ENCODE peak calls at places on chromosomes 4 and X, in eight cellular contexts. M, H, X, B, G, Z, N and K are unnamed samples.

GRCh38 chrX:40314070-40314469 is 216.3 kb upstream of the BCOR start:
- DNase-seq in M (no peak), H (no peak), X (no peak), B (peak), G (no peak), Z (no peak), N (peak), K (peak)

GRCh38 chrX:107766470-107767140 is 9.0 kb downstream of the TSC22D3 start:
- DNase-seq in M (no peak), H (no peak), X (no peak), B (no peak), G (no peak), Z (peak), N (no peak), K (no peak)

GRCh38 chrX:152637649-152638442 is at the start of gene GABRQ:
- DNase-seq in M (no peak), H (no peak), X (no peak), B (peak), G (no peak), Z (peak), N (peak), K (peak)

GRCh38 chrX:134371133-134371532 is 88.8 kb upstream of the HPRT1 start:
- DNase-seq in M (no peak), H (no peak), X (no peak), B (no peak), G (no peak), Z (no peak), N (no peak), K (no peak)

GRCh38 chr4:104416725-104417363 is 77.8 kb downstream of the CXXC4 start:
- DNase-seq in M (no peak), H (no peak), X (no peak), B (no peak), G (no peak), Z (no peak), N (peak), K (no peak)

GRCh38 chr4:168569066-168569908 is 72.4 kb downstream of the PALLD start:
- DNase-seq in M (no peak), H (no peak), X (no peak), B (no peak), G (no peak), Z (peak), N (no peak), K (no peak)

GRCh38 chrX:133265331-133265730 is 47.2 kb upstream of the TFDP3 start:
- DNase-seq in M (no peak), H (no peak), X (no peak), B (peak), G (no peak), Z (peak), N (peak), K (no peak)

GRCh38 chr4:94532016-94532789 is 80.5 kb downstream of the PDLIM5 start:
- DNase-seq in M (no peak), H (peak), X (no peak), B (no peak), G (no peak), Z (peak), N (no peak), K (no peak)

GRCh38 chr4:39441593-39441992 is 17.1 kb downstream of the RPL9 start:
- DNase-seq in M (no peak), H (no peak), X (no peak), B (no peak), G (no peak), Z (no peak), N (no peak), K (no peak)

GRCh38 chr4:98662619-98663225 is 4.3 kb upstream of the TSPAN5 start:
- DNase-seq in M (peak), H (no peak), X (no peak), B (peak), G (peak), Z (peak), N (peak), K (no peak)

GRCh38 chr4:139329665-139330200 is 27.5 kb upstream of the NDUFC1 start:
- DNase-seq in M (no peak), H (no peak), X (no peak), B (no peak), G (no peak), Z (no peak), N (no peak), K (no peak)

GRCh38 chr4:3729885-3730226 is 36.3 kb upstream of the ADRA2C start:
- DNase-seq in M (no peak), H (no peak), X (no peak), B (no peak), G (no peak), Z (no peak), N (no peak), K (no peak)

GRCh38 chrX:94751611-94752010 is 1077.6 kb downstream of the FAM133A start:
- DNase-seq in M (no peak), H (no peak), X (no peak), B (no peak), G (no peak), Z (no peak), N (peak), K (no peak)

GRCh38 chr4:75745721-75746199 is 21.4 kb downstream of the USO1 start:
- DNase-seq in M (no peak), H (no peak), X (no peak), B (no peak), G (no peak), Z (no peak), N (no peak), K (no peak)

GRCh38 chrX:109840585-109840984 is 107.5 kb upstream of the ACSL4 start:
- DNase-seq in M (no peak), H (peak), X (no peak), B (no peak), G (no peak), Z (peak), N (no peak), K (no peak)

GRCh38 chrX:71254092-71254941 is at the start of gene ZMYM3:
- DNase-seq in M (peak), H (peak), X (peak), B (peak), G (peak), Z (peak), N (peak), K (peak)

GRCh38 chr4:182310316-182310715 is 67.1 kb downstream of the TENM3 start:
- DNase-seq in M (no peak), H (no peak), X (no peak), B (no peak), G (no peak), Z (peak), N (no peak), K (no peak)

GRCh38 chrX:121154858-121155404 is 107.5 kb downstream of the GLUD2 start:
- DNase-seq in M (no peak), H (no peak), X (no peak), B (no peak), G (no peak), Z (no peak), N (no peak), K (no peak)

GRCh38 chrX:135304741-135305140 is 4.5 kb upstream of the ETDC start:
- DNase-seq in M (no peak), H (no peak), X (no peak), B (no peak), G (no peak), Z (no peak), N (no peak), K (no peak)

GRCh38 chr4:45770958-45771357 is 352.9 kb downstream of the GABRG1 start:
- DNase-seq in M (no peak), H (no peak), X (no peak), B (no peak), G (no peak), Z (no peak), N (no peak), K (no peak)

GRCh38 chr4:111678908-111679307 is 466.3 kb upstream of the FAM241A start:
- DNase-seq in M (no peak), H (no peak), X (no peak), B (no peak), G (no peak), Z (no peak), N (no peak), K (no peak)

GRCh38 chr4:76989391-76990061 is 40.0 kb downstream of the SEPTIN11 start:
- DNase-seq in M (peak), H (no peak), X (peak), B (no peak), G (peak), Z (no peak), N (no peak), K (no peak)

GRCh38 chr4:72945719-72946336 is 123.7 kb downstream of the COX18 start:
- DNase-seq in M (no peak), H (no peak), X (no peak), B (no peak), G (no peak), Z (no peak), N (peak), K (no peak)

GRCh38 chr4:104494822-104495559 is at the start of gene CXXC4:
- DNase-seq in M (no peak), H (no peak), X (no peak), B (peak), G (peak), Z (peak), N (peak), K (peak)

GRCh38 chr4:68368566-68369473 is 18.9 kb upstream of the YTHDC1 start:
- DNase-seq in M (no peak), H (peak), X (no peak), B (no peak), G (no peak), Z (peak), N (no peak), K (no peak)

GRCh38 chr4:67687639-67688038 is 13.3 kb downstream of the UBA6 start:
- DNase-seq in M (no peak), H (no peak), X (no peak), B (no peak), G (no peak), Z (peak), N (no peak), K (no peak)

GRCh38 chrX:22748093-22748999 is 251.4 kb upstream of the DDX53 start:
- DNase-seq in M (peak), H (no peak), X (peak), B (peak), G (peak), Z (peak), N (peak), K (peak)

GRCh38 chr4:111847256-111848108 is 297.8 kb upstream of the FAM241A start:
- DNase-seq in M (no peak), H (no peak), X (no peak), B (no peak), G (no peak), Z (no peak), N (peak), K (no peak)

GRCh38 chr4:157607996-157608395 is 387.5 kb downstream of the GRIA2 start:
- DNase-seq in M (no peak), H (no peak), X (no peak), B (no peak), G (no peak), Z (no peak), N (no peak), K (no peak)

GRCh38 chr4:176031927-176032326 is 33.7 kb upstream of the WDR17 start:
- DNase-seq in M (no peak), H (peak), X (no peak), B (no peak), G (no peak), Z (no peak), N (no peak), K (no peak)